ENCODE peak calls at places on chromosomes 3 and 15, in six cellular contexts. L is HCT116, N is astrocyte, G is K562, C is H1, D is IMR-90. J is an unnamed sample.
A peak's percentile ranks its signal among the peaks of the same experiment; 100 is the strongest.

GRCh38 chr3:34202975-34203374 is 404.5 kb downstream of the PDCD6IP start:
- DNase-seq in C (no peak), G (no peak), L (no peak), D (no peak), N (no peak), J (no peak)

GRCh38 chr3:87260270-87260669 is 16.1 kb downstream of the POU1F1 start:
- DNase-seq in G (peak; percentile 16), C (no peak), D (peak; percentile 51), N (peak; percentile 22), L (peak; percentile 44), J (peak; percentile 45)

GRCh38 chr3:65412591-65412990 is 626.1 kb downstream of the MAGI1 start:
- DNase-seq in C (no peak), G (no peak), D (no peak), N (no peak), L (no peak), J (peak; percentile 91)

GRCh38 chr3:178705925-178706324 is 169.7 kb downstream of the KCNMB2 start:
- DNase-seq in C (no peak), G (no peak), N (peak; percentile 18), L (no peak), D (peak; percentile 60), J (no peak)

GRCh38 chr3:58769065-58769464 is 102.5 kb upstream of the FAM3D start:
- DNase-seq in N (no peak), D (no peak), L (no peak), C (no peak), G (no peak), J (no peak)

GRCh38 chr3:107065094-107065861 is 312.0 kb upstream of the CCDC54 start:
- DNase-seq in G (no peak), L (no peak), D (no peak), C (no peak), N (no peak), J (no peak)

GRCh38 chr3:100463002-100463401 is 29.4 kb upstream of the TMEM45A start:
- DNase-seq in N (peak; percentile 28), D (peak; percentile 78), L (peak; percentile 45), G (peak; percentile 41), C (no peak), J (peak; percentile 42)

GRCh38 chr3:14336414-14337285 is 65.8 kb upstream of the SLC6A6 start:
- DNase-seq in D (no peak), L (no peak), G (no peak), N (no peak), C (no peak), J (peak; percentile 74)

GRCh38 chr15:82833283-82833682 is 23.9 kb downstream of the WHAMM start:
- DNase-seq in C (no peak), D (no peak), N (no peak), L (no peak), G (no peak), J (no peak)

GRCh38 chr15:26449296-26449695 is 323.6 kb downstream of the GABRB3 start:
- DNase-seq in G (no peak), D (no peak), C (peak; percentile 53), N (peak; percentile 80), L (no peak), J (no peak)

GRCh38 chr3:45365060-45365459 is 23.3 kb upstream of the LARS2 start:
- DNase-seq in L (no peak), C (no peak), G (no peak), D (peak; percentile 61), N (peak; percentile 36), J (no peak)

GRCh38 chr15:76994971-76995945 is at the start of gene PSTPIP1:
- DNase-seq in C (no peak), L (no peak), G (no peak), N (no peak), D (no peak), J (no peak)

GRCh38 chr15:35852818-35853624 is 307.1 kb upstream of the DPH6 start:
- DNase-seq in D (no peak), C (no peak), N (no peak), L (no peak), G (no peak), J (no peak)

GRCh38 chr15:41820791-41821423 is 7.0 kb upstream of the JMJD7 start:
- DNase-seq in C (no peak), N (no peak), L (no peak), D (no peak), G (no peak), J (no peak)

GRCh38 chr3:14183015-14183577 is 4.5 kb downstream of the LSM3 start:
- DNase-seq in D (no peak), G (no peak), C (no peak), N (no peak), L (no peak), J (no peak)

GRCh38 chr3:135081451-135082434 is 286.7 kb downstream of the EPHB1 start:
- DNase-seq in G (no peak), L (no peak), D (no peak), C (no peak), N (no peak), J (no peak)
- H3K36me3 ChIP-seq in G (no peaks in the 10 kb centered on the region), L (no peaks in the 10 kb centered on the region), D (no peaks in the 10 kb centered on the region), C (no peaks in the 10 kb centered on the region), N (no peaks in the 10 kb centered on the region), J (no peaks in the 10 kb centered on the region)

DNA sequence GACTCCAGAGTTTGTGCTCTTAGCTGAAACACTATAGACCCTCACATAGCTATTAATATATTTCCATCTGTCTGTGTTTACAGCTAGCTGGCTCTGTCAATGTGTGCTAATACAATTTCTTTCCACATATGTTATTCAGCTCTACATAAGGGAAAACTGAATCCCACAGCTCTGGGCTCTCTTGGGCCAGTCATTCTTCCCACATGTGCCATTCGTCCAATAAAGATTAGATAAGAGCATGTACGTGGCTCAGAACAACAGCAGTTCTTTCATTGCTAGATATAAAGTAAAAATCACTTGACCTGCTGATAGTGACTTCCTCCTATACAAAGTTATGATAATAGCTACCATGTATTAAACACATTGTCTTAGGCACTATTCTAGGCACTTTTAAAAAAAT is 2.8 kb upstream of the ILDR1 start:
- DNase-seq in L (no peak), C (no peak), D (no peak), N (no peak), G (no peak), J (no peak)
- H3K9ac ChIP-seq in L (no peak overlapping the region), C (no peak overlapping the region), D (no peak overlapping the region), N (no peak overlapping the region), G (no peak overlapping the region), J (no peak overlapping the region)

GRCh38 chr3:116517308-116517707 is 72.0 kb upstream of the LSAMP start:
- DNase-seq in C (no peak), L (no peak), D (peak; percentile 4), N (peak; percentile 2), G (no peak), J (no peak)
- TF ChIP-seq CTCF in C (peak; percentile 64), L (peak; percentile 52), D (no peak), N (peak; percentile 37), G (no peak), J (no peak)

GRCh38 chr15:63794271-63794670 is 39.5 kb downstream of the HERC1 start:
- DNase-seq in G (no peak), D (no peak), N (no peak), C (no peak), L (no peak), J (no peak)
- H3K36me3 ChIP-seq in G (peaks cover 9% of the 10 kb centered on the region), D (no peaks in the 10 kb centered on the region), N (no peaks in the 10 kb centered on the region), C (no peaks in the 10 kb centered on the region), L (no peaks in the 10 kb centered on the region), J (no peaks in the 10 kb centered on the region)

J was measured in colonic mucosa.